ENCODE peak calls at places on chromosomes 11 and 22, in seven cellular contexts. One of them, this sample, is unnamed. For H3K4me1, the result is how much of the 10 kb centered on the place peaks cover.

GRCh38 chr11:13993096-13993760 is 30.7 kb downstream of the SPON1 start:
- DNase-seq in fibroblast of lung: no peak
- DNase-seq in heart right ventricle: no peak
- DNase-seq in naive thymus-derived CD4-positive, alpha-beta T cell: no peak
- DNase-seq in right lobe of liver: no peak
- DNase-seq in adrenal gland: no peak
- DNase-seq in A549: no peak
- DNase-seq in this sample: peak

GRCh38 chr11:63680842-63681207 is 475 bp upstream of the RTN3 start:
- DNase-seq in fibroblast of lung: no peak
- DNase-seq in heart right ventricle: no peak
- DNase-seq in naive thymus-derived CD4-positive, alpha-beta T cell: no peak
- DNase-seq in right lobe of liver: no peak
- DNase-seq in adrenal gland: no peak
- DNase-seq in A549: no peak
- DNase-seq in this sample: no peak

GRCh38 chr11:120974980-120975379 is 48.9 kb upstream of the TBCEL start:
- DNase-seq in fibroblast of lung: no peak
- DNase-seq in heart right ventricle: no peak
- DNase-seq in naive thymus-derived CD4-positive, alpha-beta T cell: no peak
- DNase-seq in right lobe of liver: no peak
- DNase-seq in adrenal gland: no peak
- DNase-seq in A549: no peak
- DNase-seq in this sample: no peak

GRCh38 chr22:40243891-40244290 is 66.2 kb downstream of the TNRC6B start:
- DNase-seq in fibroblast of lung: no peak
- DNase-seq in heart right ventricle: no peak
- DNase-seq in naive thymus-derived CD4-positive, alpha-beta T cell: peak
- DNase-seq in right lobe of liver: no peak
- DNase-seq in adrenal gland: no peak
- DNase-seq in A549: no peak
- DNase-seq in this sample: no peak

GRCh38 chr11:94500181-94500580 is 6.4 kb downstream of the ANKRD49 start:
- DNase-seq in fibroblast of lung: no peak
- DNase-seq in heart right ventricle: no peak
- DNase-seq in naive thymus-derived CD4-positive, alpha-beta T cell: no peak
- DNase-seq in right lobe of liver: no peak
- DNase-seq in adrenal gland: no peak
- DNase-seq in A549: no peak
- DNase-seq in this sample: no peak

GRCh38 chr22:32446321-32446720 is 17.9 kb downstream of the BPIFC start:
- DNase-seq in fibroblast of lung: no peak
- DNase-seq in heart right ventricle: no peak
- DNase-seq in naive thymus-derived CD4-positive, alpha-beta T cell: no peak
- DNase-seq in right lobe of liver: no peak
- DNase-seq in adrenal gland: no peak
- DNase-seq in A549: no peak
- DNase-seq in this sample: no peak

GRCh38 chr11:71147331-71147730 is 105.0 kb downstream of the SHANK2 start:
- DNase-seq in fibroblast of lung: no peak
- DNase-seq in heart right ventricle: no peak
- DNase-seq in naive thymus-derived CD4-positive, alpha-beta T cell: no peak
- DNase-seq in right lobe of liver: no peak
- DNase-seq in adrenal gland: no peak
- DNase-seq in A549: no peak
- DNase-seq in this sample: no peak

GRCh38 chr22:23036684-23037428 is 33.5 kb upstream of the GNAZ start:
- DNase-seq in fibroblast of lung: no peak
- DNase-seq in heart right ventricle: no peak
- DNase-seq in naive thymus-derived CD4-positive, alpha-beta T cell: no peak
- DNase-seq in right lobe of liver: no peak
- DNase-seq in adrenal gland: peak
- DNase-seq in A549: no peak
- DNase-seq in this sample: no peak

GRCh38 chr22:38941488-38941987 is 15.9 kb upstream of the APOBEC3A start:
- DNase-seq in fibroblast of lung: no peak
- DNase-seq in heart right ventricle: no peak
- DNase-seq in naive thymus-derived CD4-positive, alpha-beta T cell: no peak
- DNase-seq in right lobe of liver: no peak
- DNase-seq in adrenal gland: no peak
- DNase-seq in A549: no peak
- DNase-seq in this sample: no peak

GRCh38 chr11:96238563-96239166 is 104.3 kb downstream of the MAML2 start:
- DNase-seq in fibroblast of lung: peak
- DNase-seq in heart right ventricle: no peak
- DNase-seq in naive thymus-derived CD4-positive, alpha-beta T cell: no peak
- DNase-seq in right lobe of liver: no peak
- DNase-seq in adrenal gland: no peak
- DNase-seq in A549: no peak
- DNase-seq in this sample: no peak
- H3K4me1 ChIP-seq in fibroblast of lung: under half
- H3K4me1 ChIP-seq in heart right ventricle: under half
- H3K4me1 ChIP-seq in naive thymus-derived CD4-positive, alpha-beta T cell: half or more
- H3K4me1 ChIP-seq in right lobe of liver: under half
- H3K4me1 ChIP-seq in adrenal gland: under half
- H3K4me1 ChIP-seq in A549: half or more
- H3K4me1 ChIP-seq in this sample: under half

GRCh38 chr11:126438272-126438671 is 82.8 kb downstream of the ST3GAL4 start:
- DNase-seq in fibroblast of lung: no peak
- DNase-seq in heart right ventricle: peak
- DNase-seq in naive thymus-derived CD4-positive, alpha-beta T cell: no peak
- DNase-seq in right lobe of liver: no peak
- DNase-seq in adrenal gland: no peak
- DNase-seq in A549: no peak
- DNase-seq in this sample: no peak
- H3K4me1 ChIP-seq in fibroblast of lung: under half
- H3K4me1 ChIP-seq in heart right ventricle: half or more
- H3K4me1 ChIP-seq in naive thymus-derived CD4-positive, alpha-beta T cell: under half
- H3K4me1 ChIP-seq in right lobe of liver: under half
- H3K4me1 ChIP-seq in adrenal gland: under half
- H3K4me1 ChIP-seq in A549: under half
- H3K4me1 ChIP-seq in this sample: under half

GRCh38 chr11:66595245-66595904 is 2.4 kb downstream of the CCS start:
- DNase-seq in fibroblast of lung: peak
- DNase-seq in heart right ventricle: peak
- DNase-seq in naive thymus-derived CD4-positive, alpha-beta T cell: no peak
- DNase-seq in right lobe of liver: peak
- DNase-seq in adrenal gland: no peak
- DNase-seq in A549: no peak
- DNase-seq in this sample: peak
- H3K4me1 ChIP-seq in fibroblast of lung: under half
- H3K4me1 ChIP-seq in heart right ventricle: under half
- H3K4me1 ChIP-seq in naive thymus-derived CD4-positive, alpha-beta T cell: under half
- H3K4me1 ChIP-seq in right lobe of liver: under half
- H3K4me1 ChIP-seq in adrenal gland: under half
- H3K4me1 ChIP-seq in A549: under half
- H3K4me1 ChIP-seq in this sample: under half

GRCh38 chr22:22025320-22026156 is 43.0 kb upstream of the TOP3B start:
- DNase-seq in fibroblast of lung: no peak
- DNase-seq in heart right ventricle: no peak
- DNase-seq in naive thymus-derived CD4-positive, alpha-beta T cell: no peak
- DNase-seq in right lobe of liver: no peak
- DNase-seq in adrenal gland: no peak
- DNase-seq in A549: no peak
- DNase-seq in this sample: peak
- H3K4me1 ChIP-seq in fibroblast of lung: under half
- H3K4me1 ChIP-seq in heart right ventricle: under half
- H3K4me1 ChIP-seq in naive thymus-derived CD4-positive, alpha-beta T cell: under half
- H3K4me1 ChIP-seq in right lobe of liver: under half
- H3K4me1 ChIP-seq in adrenal gland: under half
- H3K4me1 ChIP-seq in A549: under half
- H3K4me1 ChIP-seq in this sample: under half